ENCODE peak calls at places on chromosomes 7 and 10, in six cellular contexts. N, W, F, V, J and S are unnamed samples.

GRCh38 chr7:481219-481930 is 38.3 kb downstream of the PDGFA start:
- ATAC-seq in N (no peak), W (no peak), F (no peak), V (no peak), J (no peak), S (no peak)

GRCh38 chr7:157656195-157656769 is 319.5 kb downstream of the DNAJB6 start:
- ATAC-seq in N (no peak), W (peak; percentile 56), F (peak; percentile 75), V (no peak), J (no peak), S (no peak)

GRCh38 chr7:55439627-55440026 is 74.5 kb downstream of the LANCL2 start:
- ATAC-seq in N (no peak), W (no peak), F (no peak), V (no peak), J (no peak), S (no peak)

GRCh38 chr10:14184841-14185500 is 145.8 kb downstream of the FRMD4A start:
- ATAC-seq in N (peak; percentile 72), W (peak; percentile 80), F (peak; percentile 56), V (no peak), J (no peak), S (no peak)

GRCh38 chr7:140447841-140448240 is 31.5 kb downstream of the MKRN1 start:
- ATAC-seq in N (no peak), W (no peak), F (no peak), V (no peak), J (no peak), S (no peak)

GRCh38 chr7:137655804-137656203 is 191.0 kb downstream of the DGKI start:
- ATAC-seq in N (no peak), W (peak; percentile 47), F (peak; percentile 31), V (no peak), J (no peak), S (no peak)

GRCh38 chr7:99622596-99622995 is 5.8 kb downstream of the ZSCAN25 start:
- ATAC-seq in N (no peak), W (no peak), F (no peak), V (no peak), J (no peak), S (no peak)

GRCh38 chr7:112180223-112180622 is 26.0 kb downstream of the DOCK4 start:
- ATAC-seq in N (no peak), W (no peak), F (no peak), V (peak; percentile 52), J (no peak), S (no peak)

GRCh38 chr10:58577394-58577793 is 64.7 kb downstream of the BICC1 start:
- ATAC-seq in N (no peak), W (no peak), F (no peak), V (peak; percentile 61), J (peak; percentile 19), S (peak; percentile 74)

GRCh38 chr10:98310721-98311120 is 42.7 kb upstream of the LOXL4 start:
- ATAC-seq in N (no peak), W (no peak), F (no peak), V (no peak), J (no peak), S (no peak)

GRCh38 chr10:51759896-51760534 is 60.6 kb upstream of the CSTF2T start:
- ATAC-seq in N (peak; percentile 74), W (no peak), F (no peak), V (no peak), J (no peak), S (no peak)

GRCh38 chr7:151689196-151689971 is 169.7 kb upstream of the RHEB start:
- ATAC-seq in N (no peak), W (no peak), F (no peak), V (peak; percentile 2), J (no peak), S (no peak)

GRCh38 chr7:114502454-114503254 is 88.0 kb downstream of the FOXP2 start:
- ATAC-seq in N (no peak), W (no peak), F (no peak), V (no peak), J (no peak), S (no peak)

GRCh38 chr10:80964955-80965614 is 427.4 kb downstream of the SH2D4B start:
- ATAC-seq in N (peak; percentile 86), W (no peak), F (no peak), V (no peak), J (no peak), S (no peak)

GRCh38 chr10:110005716-110006115 is 2.1 kb upstream of the ADD3 start:
- ATAC-seq in N (no peak), W (no peak), F (no peak), V (no peak), J (no peak), S (peak; percentile 35)

GRCh38 chr10:61883376-61883997 is 18.0 kb upstream of the ARID5B start:
- ATAC-seq in N (peak; percentile 62), W (no peak), F (no peak), V (no peak), J (no peak), S (no peak)

GRCh38 chr10:21368022-21368582 is 157.4 kb downstream of the SKIDA1 start:
- ATAC-seq in N (peak; percentile 77), W (no peak), F (peak; percentile 26), V (no peak), J (no peak), S (no peak)

GRCh38 chr10:99682752-99683151 is 23.4 kb downstream of the ENTPD7 start:
- ATAC-seq in N (peak; percentile 77), W (peak; percentile 92), F (peak; percentile 68), V (no peak), J (peak; percentile 93), S (no peak)

GRCh38 chr7:135270577-135271254 is 37.1 kb downstream of the STRA8 start:
- ATAC-seq in N (no peak), W (peak; percentile 67), F (no peak), V (no peak), J (no peak), S (no peak)

GRCh38 chr10:29826221-29826620 is 191.4 kb upstream of the SVIL start:
- ATAC-seq in N (no peak), W (no peak), F (no peak), V (no peak), J (no peak), S (no peak)

GRCh38 chr7:66522518-66522917 is 106.2 kb upstream of the KCTD7 start:
- ATAC-seq in N (peak; percentile 83), W (peak; percentile 21), F (no peak), V (peak; percentile 38), J (peak; percentile 80), S (no peak)
- TF ChIP-seq CTCF in N (peak; percentile 51), W (peak; percentile 64), F (peak; percentile 15), V (no peak), J (peak; percentile 31), S (no peak)

DNA sequence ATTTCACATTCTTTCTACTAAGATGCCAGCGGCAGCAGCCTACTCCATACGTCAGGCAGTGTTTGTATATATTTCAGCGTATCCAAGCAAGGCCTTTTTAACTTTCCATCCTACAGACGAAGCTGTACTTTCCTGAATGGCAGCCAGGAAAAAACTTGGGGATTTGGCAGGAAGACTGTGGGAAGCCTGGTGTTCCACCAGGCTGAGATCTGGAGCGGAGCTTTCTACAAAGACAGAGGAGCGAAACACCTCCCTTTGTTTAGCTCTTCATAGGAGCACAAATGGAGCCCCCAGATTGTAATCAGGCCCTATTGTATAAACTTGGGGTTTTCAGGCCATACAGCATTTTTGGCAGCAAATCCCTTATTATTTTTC is 143.8 kb downstream of the TES start:
- ATAC-seq in N (no peak), W (no peak), F (no peak), V (no peak), J (no peak), S (peak; percentile 52)
- H3K4me3 ChIP-seq in N (no peak overlapping the region), W (no peak overlapping the region), F (no peak overlapping the region), V (no peak overlapping the region), J (no peak overlapping the region), S (no peak overlapping the region)

DNA sequence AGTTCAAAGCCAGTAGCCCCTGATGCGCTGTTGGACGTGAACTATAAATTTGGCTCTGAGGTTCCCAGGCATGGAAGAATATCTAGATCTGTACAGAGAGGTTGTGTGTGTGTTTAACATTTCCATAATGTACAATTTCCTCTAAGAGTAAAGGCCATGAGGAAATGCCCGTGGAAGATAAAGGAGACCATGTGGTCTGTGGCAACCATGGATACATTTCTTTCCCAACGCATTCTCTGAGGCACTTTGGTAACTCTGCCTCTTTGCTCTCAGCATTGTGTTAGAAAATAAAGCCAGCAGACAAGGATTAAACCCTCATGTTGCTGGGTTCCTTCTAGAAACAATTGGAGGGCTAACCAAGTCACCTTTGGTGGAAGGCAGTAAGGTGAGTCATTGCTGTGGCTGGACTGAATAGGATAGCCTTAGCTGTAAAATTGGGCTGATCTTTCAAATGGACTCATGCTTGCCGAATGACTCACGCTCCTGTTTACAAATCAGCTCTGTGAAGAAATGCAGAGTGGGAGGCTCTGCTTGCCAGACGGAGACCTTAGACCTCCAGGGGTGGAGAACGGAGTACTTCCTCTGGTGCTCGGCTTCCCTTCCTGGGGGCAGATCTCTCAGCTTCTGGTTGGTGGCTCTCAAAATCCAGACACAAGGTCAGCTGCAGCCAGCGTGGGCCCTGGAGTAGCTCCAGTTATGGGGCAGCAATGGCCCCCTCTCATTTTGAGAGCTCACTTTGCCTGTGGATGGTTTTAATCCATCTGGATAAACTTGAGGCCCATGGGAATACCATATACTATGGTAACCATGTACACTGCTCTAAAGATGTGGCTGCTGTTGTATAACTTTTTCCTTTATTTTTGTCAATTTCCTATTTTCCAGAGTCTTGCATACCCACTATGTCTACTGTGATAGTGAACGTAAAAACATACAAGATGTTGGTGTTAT is 137.3 kb downstream of the TCF7L2 start:
- ATAC-seq in N (no peak), W (peak; percentile 94), F (peak; percentile 84), V (peak; percentile 57), J (peak; percentile 95), S (peak; percentile 94)
- TF ChIP-seq EP300 in N (no peak), W (peak; percentile 89), F (peak; percentile 48), V (no peak), J (peak; percentile 89), S (no peak)

GRCh38 chr7:2719007-2719406 is 31.0 kb downstream of the AMZ1 start:
- ATAC-seq in N (peak; percentile 68), W (peak; percentile 61), F (no peak), V (no peak), J (peak; percentile 63), S (no peak)
- TF ChIP-seq CTCF in N (peak; percentile 70), W (peak; percentile 64), F (peak; percentile 46), V (peak; percentile 32), J (peak; percentile 49), S (peak; percentile 25)

DNA sequence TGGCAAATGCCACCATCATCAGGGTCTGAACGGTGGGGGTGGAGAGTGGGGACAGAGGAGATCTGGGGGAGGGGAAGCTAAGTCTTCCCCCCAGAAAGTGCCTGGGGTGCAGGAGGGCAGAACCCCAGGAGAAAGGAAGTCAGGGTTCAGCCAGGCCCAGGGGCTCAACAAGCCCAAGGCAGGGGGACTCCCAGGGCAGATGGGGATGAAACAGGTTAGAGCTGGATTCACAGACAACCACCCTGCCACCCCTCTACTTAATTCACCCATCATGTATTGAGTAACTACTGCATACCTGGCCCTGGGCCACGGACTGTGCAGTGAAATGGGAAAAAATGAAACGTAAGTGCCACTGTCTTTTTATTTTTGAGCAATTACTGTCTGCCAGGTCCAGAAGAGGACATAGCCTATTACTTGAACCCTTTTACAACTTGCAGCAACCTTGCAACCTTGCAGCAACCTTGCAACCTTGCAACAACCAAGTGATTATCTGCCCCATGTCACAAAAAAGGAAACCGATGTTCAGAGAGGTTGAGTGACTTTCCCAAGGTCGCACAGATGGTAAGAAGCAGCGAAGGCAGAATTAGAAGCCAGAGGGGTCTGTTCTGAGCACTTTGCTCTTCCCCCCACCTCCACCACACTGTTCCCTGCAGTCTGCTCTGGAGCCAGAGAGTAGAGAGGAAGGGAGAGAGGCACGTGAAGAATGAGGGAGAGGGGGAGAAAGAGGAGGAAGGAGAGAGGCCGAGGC is 4.8 kb downstream of the ELN start:
- ATAC-seq in N (no peak), W (no peak), F (no peak), V (no peak), J (no peak), S (no peak)
- H3K4me3 ChIP-seq in N (no peak overlapping the region), W (no peak overlapping the region), F (no peak overlapping the region), V (no peak overlapping the region), J (no peak overlapping the region), S (no peak overlapping the region)